ENCODE peak calls at places on chromosomes 2 and 18, in eight cellular contexts. M is HCT116, G is Panc1, O is K562, J is upper lobe of left lung, R is HepG2, S is GM23338, E is GM12878. F is an unnamed sample.
A peak's percentile ranks its signal among the peaks of the same experiment; 100 is the strongest.

GRCh38 chr18:33212363-33212762 is 228.2 kb downstream of the CCDC178 start:
- ATAC-seq in M (no peak), G (no peak), O (no peak), J (no peak), R (no peak), S (no peak), E (no peak), F (no peak)

GRCh38 chr2:177711472-177712276 is 319.1 kb downstream of the AGPS start:
- ATAC-seq in M (no peak), G (no peak), O (peak; percentile 42), J (peak; percentile 52), R (no peak), S (no peak), E (no peak), F (no peak)

GRCh38 chr2:71603311-71603794 is 150.0 kb downstream of the DYSF start:
- ATAC-seq in M (no peak), G (no peak), O (no peak), J (peak; percentile 36), R (no peak), S (no peak), E (no peak), F (no peak)

GRCh38 chr2:203498161-203498560 is 36.9 kb downstream of the RAPH1 start:
- ATAC-seq in M (peak; percentile 90), G (peak; percentile 72), O (no peak), J (peak; percentile 84), R (no peak), S (no peak), E (no peak), F (peak; percentile 63)

GRCh38 chr2:118241128-118241527 is 152.9 kb downstream of the INSIG2 start:
- ATAC-seq in M (no peak), G (no peak), O (no peak), J (no peak), R (no peak), S (no peak), E (no peak), F (no peak)

GRCh38 chr18:46738491-46738890 is 18.4 kb downstream of the ST8SIA5 start:
- ATAC-seq in M (no peak), G (no peak), O (no peak), J (no peak), R (no peak), S (no peak), E (no peak), F (no peak)

GRCh38 chr2:41932241-41933034 is 115.4 kb upstream of the PKDCC start:
- ATAC-seq in M (no peak), G (no peak), O (peak; percentile 64), J (peak; percentile 89), R (no peak), S (no peak), E (no peak), F (peak; percentile 67)

GRCh38 chr2:44104855-44105271 is 63.8 kb upstream of the PPM1B start:
- ATAC-seq in M (no peak), G (no peak), O (no peak), J (no peak), R (no peak), S (no peak), E (peak; percentile 53), F (no peak)

GRCh38 chr2:29920631-29921559 is 491 bp downstream of the ALK start:
- ATAC-seq in M (no peak), G (peak; percentile 70), O (peak; percentile 10), J (peak; percentile 45), R (peak; percentile 28), S (peak; percentile 58), E (no peak), F (peak; percentile 6)

GRCh38 chr2:230134496-230135073 is 65.9 kb upstream of the SLC16A14 start:
- ATAC-seq in M (peak; percentile 31), G (peak; percentile 85), O (no peak), J (no peak), R (no peak), S (no peak), E (peak; percentile 42), F (peak; percentile 14)

GRCh38 chr2:85444629-85445028 is 26.1 kb downstream of the SH2D6 start:
- ATAC-seq in M (no peak), G (peak; percentile 12), O (no peak), J (no peak), R (no peak), S (no peak), E (no peak), F (no peak)

GRCh38 chr2:1373794-1374193 is 39.5 kb upstream of the TPO start:
- ATAC-seq in M (no peak), G (no peak), O (no peak), J (no peak), R (no peak), S (no peak), E (no peak), F (peak; percentile 41)

GRCh38 chr18:3511980-3512379 is 62.0 kb downstream of the TGIF1 start:
- ATAC-seq in M (no peak), G (peak; percentile 82), O (peak; percentile 83), J (peak; percentile 81), R (no peak), S (no peak), E (peak; percentile 78), F (no peak)

GRCh38 chr2:190481339-190481738 is 53.2 kb downstream of the NEMP2 start:
- ATAC-seq in M (no peak), G (no peak), O (peak; percentile 36), J (no peak), R (peak; percentile 37), S (no peak), E (no peak), F (no peak)

GRCh38 chr2:161344737-161345136 is 36.5 kb downstream of the PSMD14 start:
- ATAC-seq in M (no peak), G (no peak), O (no peak), J (no peak), R (no peak), S (no peak), E (no peak), F (no peak)

GRCh38 chr2:40303746-40304145 is 148.1 kb downstream of the SLC8A1 start:
- ATAC-seq in M (no peak), G (no peak), O (no peak), J (no peak), R (no peak), S (no peak), E (no peak), F (no peak)

GRCh38 chr2:45788401-45788800 is 136.9 kb downstream of the PRKCE start:
- ATAC-seq in M (no peak), G (no peak), O (no peak), J (no peak), R (no peak), S (no peak), E (no peak), F (no peak)
- TF ChIP-seq POLR2AphosphoS5 in M (no peak), G (no peak), O (no peak), J (no peak), R (no peak), S (no peak), E (no peak), F (no peak)

GRCh38 chr2:218230882-218231281 is 13.9 kb downstream of the ARPC2 start:
- ATAC-seq in M (peak; percentile 90), G (peak; percentile 77), O (peak; percentile 95), J (peak; percentile 57), R (peak; percentile 97), S (peak; percentile 64), E (peak; percentile 86), F (no peak)

GRCh38 chr2:218236829-218237228 is 19.8 kb downstream of the ARPC2 start:
- ATAC-seq in M (no peak), G (no peak), O (no peak), J (no peak), R (no peak), S (no peak), E (no peak), F (no peak)

GRCh38 chr2:218235017-218235416 is 18.0 kb downstream of the ARPC2 start:
- ATAC-seq in M (no peak), G (no peak), O (no peak), J (no peak), R (no peak), S (no peak), E (no peak), F (no peak)

GRCh38 chr2:218234487-218234886 is 17.5 kb downstream of the ARPC2 start:
- ATAC-seq in M (no peak), G (no peak), O (no peak), J (no peak), R (no peak), S (no peak), E (no peak), F (no peak)

GRCh38 chr2:218233543-218233942 is 16.6 kb downstream of the ARPC2 start:
- ATAC-seq in M (no peak), G (no peak), O (no peak), J (no peak), R (no peak), S (no peak), E (no peak), F (no peak)
- H3K36me3 ChIP-seq in M (peaks cover 57% of the 10 kb centered on the region), G (peaks cover 30% of the 10 kb centered on the region), O (peaks cover 79% of the 10 kb centered on the region), J (peaks cover 95% of the 10 kb centered on the region), R (peaks cover 37% of the 10 kb centered on the region), S (peaks cover 63% of the 10 kb centered on the region), E (peaks cover 45% of the 10 kb centered on the region), F (peaks cover 97% of the 10 kb centered on the region)

GRCh38 chr18:77187201-77187600 is 54.6 kb upstream of the MBP start:
- ATAC-seq in M (no peak), G (no peak), O (no peak), J (no peak), R (no peak), S (no peak), E (no peak), F (no peak)

GRCh38 chr18:77177009-77177408 is 44.4 kb upstream of the MBP start:
- ATAC-seq in M (no peak), G (peak; percentile 76), O (no peak), J (peak; percentile 42), R (no peak), S (no peak), E (no peak), F (no peak)

GRCh38 chr18:77178559-77178958 is 46.0 kb upstream of the MBP start:
- ATAC-seq in M (no peak), G (no peak), O (no peak), J (peak; percentile 74), R (no peak), S (no peak), E (no peak), F (no peak)

GRCh38 chr18:77181950-77182707 is 49.5 kb upstream of the MBP start:
- ATAC-seq in M (no peak), G (no peak), O (no peak), J (no peak), R (no peak), S (no peak), E (no peak), F (no peak)
- TF ChIP-seq CTCF in M (no peak), G (no peak), O (no peak), J (no peak), R (no peak), S (no peak), E (no peak), F (no peak)

DNA sequence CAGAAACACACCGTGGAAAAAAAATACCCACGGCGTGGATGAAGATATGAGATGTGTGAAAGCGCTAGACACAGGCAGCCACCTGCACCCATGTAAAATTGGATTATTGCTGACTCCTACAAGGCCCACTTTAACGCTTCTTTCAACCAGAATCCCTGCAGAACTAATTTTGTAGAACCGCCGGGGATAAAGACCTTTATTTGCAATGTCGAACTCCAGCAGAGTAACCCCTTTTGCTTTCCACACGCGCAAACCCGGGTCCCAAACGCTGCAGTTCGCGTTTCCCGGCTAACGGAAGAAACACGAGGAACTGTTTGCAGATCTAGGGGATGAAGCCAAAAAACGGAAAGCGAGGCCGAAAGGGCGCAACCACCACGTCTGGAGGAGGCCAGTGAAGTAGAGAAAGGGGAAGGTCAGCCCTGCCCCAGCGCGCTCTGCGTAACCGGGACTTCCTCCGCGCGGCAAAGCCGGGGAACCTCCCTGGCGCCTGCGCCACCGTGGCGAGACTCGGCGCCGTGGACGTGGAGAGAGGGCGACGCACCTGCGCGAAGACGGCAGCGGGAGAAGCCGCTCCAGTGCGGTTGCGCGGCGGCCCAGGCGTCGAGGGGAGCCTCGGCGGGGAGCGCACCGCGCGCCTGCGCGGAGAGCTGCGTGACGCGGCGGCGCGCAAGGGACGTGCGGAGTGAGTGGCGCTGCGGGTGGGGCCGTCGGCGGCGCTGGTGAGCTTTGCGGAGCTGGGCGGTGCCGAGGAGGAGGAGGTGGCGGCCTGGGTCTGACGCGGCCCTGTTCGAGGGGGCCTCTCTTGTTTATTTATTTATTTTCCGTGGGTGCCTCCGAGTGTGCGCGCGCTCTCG is at the start of gene PPP1CB:
- ATAC-seq in M (peak; percentile 89), G (peak; percentile 96), O (peak; percentile 90), J (peak; percentile 97), R (peak; percentile 92), S (peak; percentile 91), E (peak; percentile 91), F (peak; percentile 94)
- TF ChIP-seq POLR2AphosphoS5 in M (peak; percentile 88), G (peak; percentile 77), O (peak; percentile 71), J (peak; percentile 93), R (peak; percentile 90), S (peak; percentile 93), E (peak; percentile 91), F (peak; percentile 93)